ENCODE peak calls at places on chromosome 6, in four cellular contexts. One of them, this sample, is unnamed.

GRCh38 chr6:149049230-149049629 is 268.3 kb upstream of the TAB2 start:
- DNase-seq in HepG2: no peak
- DNase-seq in ovary: no peak
- DNase-seq in colonic mucosa: no peak
- DNase-seq in this sample: no peak

GRCh38 chr6:52415917-52416628 is 4.1 kb upstream of the EFHC1 start:
- DNase-seq in HepG2: no peak
- DNase-seq in ovary: no peak
- DNase-seq in colonic mucosa: no peak
- DNase-seq in this sample: no peak

GRCh38 chr6:79145301-79145700 is 67.2 kb upstream of the PHIP start:
- DNase-seq in HepG2: no peak
- DNase-seq in ovary: no peak
- DNase-seq in colonic mucosa: no peak
- DNase-seq in this sample: no peak

GRCh38 chr6:56507517-56507916 is 135.2 kb downstream of the DST start:
- DNase-seq in HepG2: no peak
- DNase-seq in ovary: no peak
- DNase-seq in colonic mucosa: no peak
- DNase-seq in this sample: no peak

GRCh38 chr6:165663283-165663735 is 268 bp upstream of the PDE10A start:
- DNase-seq in HepG2: no peak
- DNase-seq in ovary: peak; percentile 80
- DNase-seq in colonic mucosa: no peak
- DNase-seq in this sample: peak; percentile 47

GRCh38 chr6:130500693-130501092 is 134.9 kb downstream of the TMEM200A start:
- DNase-seq in HepG2: no peak
- DNase-seq in ovary: no peak
- DNase-seq in colonic mucosa: no peak
- DNase-seq in this sample: no peak

GRCh38 chr6:82348130-82348529 is 15.5 kb upstream of the TPBG start:
- DNase-seq in HepG2: no peak
- DNase-seq in ovary: no peak
- DNase-seq in colonic mucosa: no peak
- DNase-seq in this sample: no peak

GRCh38 chr6:132456700-132457143 is 55.4 kb upstream of the MOXD1 start:
- DNase-seq in HepG2: no peak
- DNase-seq in ovary: no peak
- DNase-seq in colonic mucosa: peak; percentile 18
- DNase-seq in this sample: peak; percentile 7

GRCh38 chr6:159221486-159222170 is 52.4 kb downstream of the FNDC1 start:
- DNase-seq in HepG2: no peak
- DNase-seq in ovary: no peak
- DNase-seq in colonic mucosa: no peak
- DNase-seq in this sample: no peak

GRCh38 chr6:105759946-105760345 is 326.2 kb upstream of the PRDM1 start:
- DNase-seq in HepG2: no peak
- DNase-seq in ovary: no peak
- DNase-seq in colonic mucosa: no peak
- DNase-seq in this sample: no peak

GRCh38 chr6:43861212-43861918 is 91.4 kb downstream of the VEGFA start:
- DNase-seq in HepG2: no peak
- DNase-seq in ovary: no peak
- DNase-seq in colonic mucosa: no peak
- DNase-seq in this sample: no peak

GRCh38 chr6:116316772-116317467 is 37.2 kb upstream of the TSPYL1 start:
- DNase-seq in HepG2: peak; percentile 24
- DNase-seq in ovary: peak; percentile 73
- DNase-seq in colonic mucosa: no peak
- DNase-seq in this sample: no peak

GRCh38 chr6:19831358-19831757 is 5.8 kb upstream of the ID4 start:
- DNase-seq in HepG2: no peak
- DNase-seq in ovary: no peak
- DNase-seq in colonic mucosa: no peak
- DNase-seq in this sample: no peak

DNA sequence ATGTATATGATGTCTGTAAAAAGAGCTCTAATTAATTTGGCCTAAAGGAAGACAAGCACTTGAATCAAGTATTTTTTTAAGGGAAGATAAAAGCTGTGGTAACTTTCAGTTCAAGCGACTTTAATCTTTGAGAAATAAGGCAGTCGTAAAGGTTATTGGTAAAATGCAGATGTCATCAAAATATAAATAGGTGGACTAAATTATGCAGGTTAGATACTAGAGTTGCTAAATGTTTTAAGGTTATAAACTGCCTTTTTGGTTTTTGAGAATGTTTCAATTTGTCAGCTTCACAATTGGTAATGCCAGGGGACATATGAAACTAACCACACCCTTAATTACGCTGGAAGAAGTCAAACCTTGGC is 159.5 kb upstream of the OLIG3 start:
- DNase-seq in HepG2: no peak
- DNase-seq in ovary: no peak
- DNase-seq in colonic mucosa: no peak
- DNase-seq in this sample: no peak
- TF ChIP-seq CTCF in HepG2: no peak
- TF ChIP-seq CTCF in ovary: no peak
- TF ChIP-seq CTCF in colonic mucosa: no peak
- TF ChIP-seq CTCF in this sample: no peak

DNA sequence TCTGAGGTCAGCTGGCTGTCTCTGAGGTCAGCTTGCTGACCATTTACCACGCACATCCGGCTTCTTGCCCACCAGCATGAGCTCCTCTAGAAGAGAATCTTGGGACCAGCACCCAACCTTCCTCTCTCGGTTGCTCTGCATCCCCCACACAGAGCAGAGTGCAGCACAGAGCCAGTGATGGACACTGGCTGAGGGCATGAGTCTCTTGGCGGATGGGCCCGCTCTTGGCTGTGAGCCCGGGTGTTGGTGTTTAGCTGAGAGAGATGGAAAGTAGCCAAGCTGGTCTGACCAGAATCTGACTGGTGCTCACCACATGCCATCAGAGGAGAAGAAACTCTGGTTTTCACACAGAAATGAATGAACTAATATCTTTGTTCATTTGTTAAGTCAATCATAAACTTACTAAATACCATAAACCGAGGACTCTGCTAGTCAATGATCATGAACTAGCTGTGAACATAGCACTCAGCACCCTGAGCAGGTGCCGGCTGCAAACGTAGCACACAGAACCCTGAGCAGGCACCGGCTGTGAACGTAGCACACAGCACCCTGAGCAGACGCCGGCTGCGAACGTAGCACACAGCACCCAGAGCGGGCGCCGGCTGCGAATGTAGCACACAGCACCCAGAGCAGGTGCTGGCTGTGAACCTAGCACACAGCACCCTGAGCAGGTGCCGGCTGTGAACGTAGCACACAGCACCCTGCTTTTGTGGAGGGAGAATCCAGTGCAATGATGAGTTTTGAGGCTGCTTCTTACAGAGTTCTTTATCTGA is 10.4 kb upstream of the THBS2 start:
- DNase-seq in HepG2: no peak
- DNase-seq in ovary: no peak
- DNase-seq in colonic mucosa: no peak
- DNase-seq in this sample: peak; percentile 50
- TF ChIP-seq CTCF in HepG2: no peak
- TF ChIP-seq CTCF in ovary: no peak
- TF ChIP-seq CTCF in colonic mucosa: no peak
- TF ChIP-seq CTCF in this sample: no peak

DNA sequence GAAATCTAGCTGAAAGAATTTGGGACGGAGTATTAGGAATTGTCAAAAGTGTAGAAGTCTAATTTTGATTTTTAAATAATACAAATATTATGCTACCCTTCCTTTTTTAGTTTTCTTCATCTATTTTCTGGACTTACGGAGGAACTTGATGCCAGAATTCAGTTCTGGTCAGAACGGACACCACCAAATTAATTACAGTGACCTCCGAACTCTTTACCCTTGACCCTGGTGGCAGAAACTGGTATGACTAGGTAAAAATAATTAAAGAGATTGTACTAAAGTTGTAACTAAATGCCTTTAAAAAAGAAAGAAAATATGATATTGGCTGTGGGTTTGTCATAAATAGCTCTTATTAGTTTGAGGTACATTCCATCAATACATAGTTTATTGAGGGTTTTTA is 751.1 kb upstream of the MAP3K7 start:
- DNase-seq in HepG2: no peak
- DNase-seq in ovary: no peak
- DNase-seq in colonic mucosa: no peak
- DNase-seq in this sample: no peak
- TF ChIP-seq CTCF in HepG2: no peak
- TF ChIP-seq CTCF in ovary: no peak
- TF ChIP-seq CTCF in colonic mucosa: peak; percentile 17
- TF ChIP-seq CTCF in this sample: no peak

DNA sequence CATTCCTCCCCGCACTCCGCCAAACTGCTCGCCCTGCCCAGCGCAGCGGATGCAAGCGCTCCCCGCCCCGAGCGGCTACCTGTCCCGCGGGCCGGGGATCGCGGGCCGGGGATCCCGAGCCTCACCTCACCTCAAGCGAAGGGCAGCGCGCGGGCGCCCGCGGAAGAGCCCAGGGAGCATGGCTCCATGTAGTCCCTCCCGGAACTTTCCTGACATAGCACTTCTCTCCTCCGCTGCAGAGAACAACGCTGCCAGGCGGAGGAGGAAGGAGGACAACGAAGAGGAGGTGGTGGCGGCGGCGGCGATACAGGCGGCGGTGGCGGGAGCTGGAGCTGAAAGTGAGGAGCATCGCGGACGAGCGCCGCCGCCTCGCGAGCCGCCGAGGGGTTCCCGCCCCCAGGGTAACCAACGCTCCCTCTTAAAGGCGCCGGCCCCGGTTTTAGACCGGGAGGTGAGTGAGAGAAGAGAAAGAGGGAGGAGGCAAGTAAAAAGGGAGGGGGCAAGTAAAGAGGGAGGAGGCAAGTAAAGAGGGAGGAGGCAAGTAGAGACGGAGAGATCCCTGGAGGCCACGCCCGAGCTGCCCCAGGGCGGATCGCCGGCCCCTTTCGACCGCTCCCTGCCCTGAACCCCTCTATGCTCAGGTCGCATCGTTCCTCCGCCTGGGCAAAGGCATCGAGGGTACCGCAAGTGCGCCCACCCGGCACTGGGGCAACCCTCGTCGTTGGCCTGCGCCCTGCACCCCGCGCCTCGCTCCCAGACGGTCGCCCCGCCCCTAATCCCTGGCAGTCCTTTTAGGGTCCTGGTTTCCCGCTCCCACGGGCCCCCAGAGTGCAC is at the start of gene GPR63:
- DNase-seq in HepG2: peak; percentile 1
- DNase-seq in ovary: peak; percentile 78
- DNase-seq in colonic mucosa: peak; percentile 85
- DNase-seq in this sample: peak; percentile 82
- TF ChIP-seq CTCF in HepG2: no peak
- TF ChIP-seq CTCF in ovary: no peak
- TF ChIP-seq CTCF in colonic mucosa: no peak
- TF ChIP-seq CTCF in this sample: peak; percentile 2

GRCh38 chr6:31836036-31836675 is 8.6 kb downstream of the HSPA1B start:
- DNase-seq in HepG2: no peak
- DNase-seq in ovary: no peak
- DNase-seq in colonic mucosa: peak; percentile 29
- DNase-seq in this sample: no peak

GRCh38 chr6:31837612-31838553 is 10.3 kb downstream of the HSPA1B start:
- DNase-seq in HepG2: no peak
- DNase-seq in ovary: no peak
- DNase-seq in colonic mucosa: no peak
- DNase-seq in this sample: no peak

GRCh38 chr6:31838968-31839367 is 11.4 kb downstream of the HSPA1B start:
- DNase-seq in HepG2: no peak
- DNase-seq in ovary: no peak
- DNase-seq in colonic mucosa: no peak
- DNase-seq in this sample: no peak

GRCh38 chr6:31834704-31835375 is 7.3 kb downstream of the HSPA1B start:
- DNase-seq in HepG2: peak; percentile 77
- DNase-seq in ovary: peak; percentile 85
- DNase-seq in colonic mucosa: peak; percentile 83
- DNase-seq in this sample: peak; percentile 86

DNA sequence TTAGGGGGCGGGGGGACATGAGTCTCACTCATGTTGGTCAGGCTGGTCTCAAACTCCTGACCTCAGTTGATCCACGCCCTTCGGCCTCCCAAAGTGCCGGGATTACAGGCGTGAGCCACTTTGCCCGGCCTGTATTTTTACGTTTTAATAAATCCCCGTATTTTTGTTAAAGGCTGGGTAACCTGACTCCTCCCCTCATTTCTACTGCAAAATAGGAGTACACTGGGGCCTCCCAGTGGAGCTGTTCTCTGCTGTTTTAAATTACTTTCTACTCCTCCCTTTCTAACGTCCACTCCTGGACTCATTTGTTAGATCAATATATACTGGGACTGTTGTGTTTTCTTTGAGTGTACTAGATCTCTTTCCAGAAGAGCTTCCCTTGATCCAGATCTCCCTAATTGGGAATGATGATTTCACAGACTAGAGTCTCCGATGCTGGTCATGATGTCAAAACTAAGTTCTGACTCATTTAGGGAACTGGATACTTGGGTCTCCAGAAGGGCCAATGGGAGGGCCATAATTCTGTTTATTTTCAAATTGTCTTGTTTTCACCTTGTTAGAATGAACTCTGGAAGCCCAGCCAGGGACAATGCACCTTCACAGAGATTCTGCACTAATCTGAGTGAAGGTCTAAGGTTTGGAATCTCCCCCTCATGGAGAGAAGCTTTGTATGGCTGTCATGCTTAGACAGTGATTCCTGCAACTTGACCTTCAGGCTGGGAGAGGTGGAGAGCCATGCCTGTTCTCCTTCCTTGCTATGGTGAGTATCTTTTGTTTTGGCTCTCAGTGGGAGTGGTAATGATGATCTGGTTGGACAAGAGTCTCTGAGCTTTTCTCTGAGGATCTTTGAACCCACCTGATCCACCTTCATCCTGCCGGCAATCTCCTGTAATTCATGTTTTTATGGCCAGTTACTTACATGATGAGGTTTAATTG is 9.4 kb downstream of the HSPA1B start:
- DNase-seq in HepG2: no peak
- DNase-seq in ovary: no peak
- DNase-seq in colonic mucosa: peak; percentile 61
- DNase-seq in this sample: peak; percentile 49
- TF ChIP-seq CTCF in HepG2: peak; percentile 18
- TF ChIP-seq CTCF in ovary: no peak
- TF ChIP-seq CTCF in colonic mucosa: no peak
- TF ChIP-seq CTCF in this sample: peak; percentile 13

GRCh38 chr6:48315915-48316314 is 204.9 kb upstream of the PTCHD4 start:
- DNase-seq in HepG2: no peak
- DNase-seq in ovary: no peak
- DNase-seq in colonic mucosa: no peak
- DNase-seq in this sample: no peak

GRCh38 chr6:48307583-48307982 is 196.6 kb upstream of the PTCHD4 start:
- DNase-seq in HepG2: no peak
- DNase-seq in ovary: no peak
- DNase-seq in colonic mucosa: no peak
- DNase-seq in this sample: no peak

GRCh38 chr6:48315051-48315719 is 204.2 kb upstream of the PTCHD4 start:
- DNase-seq in HepG2: no peak
- DNase-seq in ovary: no peak
- DNase-seq in colonic mucosa: no peak
- DNase-seq in this sample: no peak

GRCh38 chr6:48311301-48311700 is 200.3 kb upstream of the PTCHD4 start:
- DNase-seq in HepG2: no peak
- DNase-seq in ovary: no peak
- DNase-seq in colonic mucosa: no peak
- DNase-seq in this sample: no peak
- TF ChIP-seq CTCF in HepG2: no peak
- TF ChIP-seq CTCF in ovary: no peak
- TF ChIP-seq CTCF in colonic mucosa: no peak
- TF ChIP-seq CTCF in this sample: no peak